ENCODE peak calls at places on chromosomes 7 and 10, in eight cellular contexts. H, Z, I, F, C, S, O and L are unnamed samples.

GRCh38 chr10:60968504-60968903 is 24.5 kb upstream of the RHOBTB1 start:
- DNase-seq in H (no peak), Z (no peak), I (no peak), F (no peak), C (no peak), S (no peak), O (no peak), L (no peak)

GRCh38 chr7:31695856-31696255 is 8.8 kb downstream of the PPP1R17 start:
- DNase-seq in H (no peak), Z (no peak), I (no peak), F (no peak), C (no peak), S (no peak), O (no peak), L (peak; percentile 50)

GRCh38 chr7:22576941-22577927 is 77.2 kb upstream of the STEAP1B start:
- DNase-seq in H (peak; percentile 50), Z (peak; percentile 71), I (peak; percentile 94), F (no peak), C (peak; percentile 88), S (peak; percentile 93), O (no peak), L (no peak)

GRCh38 chr7:27183682-27184341 is 1.2 kb downstream of the HOXA11 start:
- DNase-seq in H (no peak), Z (peak; percentile 55), I (no peak), F (no peak), C (no peak), S (no peak), O (no peak), L (no peak)

GRCh38 chr10:73907841-73908517 is 3.0 kb upstream of the PLAU start:
- DNase-seq in H (no peak), Z (peak; percentile 80), I (peak; percentile 36), F (no peak), C (peak; percentile 66), S (no peak), O (peak; percentile 44), L (peak; percentile 86)

GRCh38 chr10:46326066-46326465 is 39.3 kb downstream of the ANTXRL start:
- DNase-seq in H (no peak), Z (no peak), I (peak; percentile 15), F (no peak), C (no peak), S (no peak), O (no peak), L (no peak)

GRCh38 chr7:28155019-28155660 is 25.5 kb downstream of the JAZF1 start:
- DNase-seq in H (no peak), Z (no peak), I (no peak), F (no peak), C (no peak), S (no peak), O (no peak), L (no peak)

GRCh38 chr10:20768849-20769248 is 128.3 kb downstream of the NEBL start:
- DNase-seq in H (no peak), Z (no peak), I (peak; percentile 23), F (no peak), C (no peak), S (no peak), O (no peak), L (no peak)

GRCh38 chr7:149662591-149663095 is 110.7 kb downstream of the ZNF467 start:
- DNase-seq in H (no peak), Z (no peak), I (peak; percentile 70), F (peak; percentile 79), C (peak; percentile 49), S (no peak), O (peak; percentile 61), L (peak; percentile 67)

GRCh38 chr10:44464503-44464902 is 79.6 kb upstream of the CXCL12 start:
- DNase-seq in H (no peak), Z (no peak), I (no peak), F (no peak), C (no peak), S (no peak), O (no peak), L (no peak)
- TF ChIP-seq CTCF in H (no peak), Z (no peak), I (no peak), F (no peak), C (no peak), S (no peak), O (no peak), L (no peak)

GRCh38 chr10:91295346-91295745 is 74.9 kb downstream of the PCGF5 start:
- DNase-seq in H (no peak), Z (no peak), I (no peak), F (no peak), C (no peak), S (no peak), O (no peak), L (no peak)

GRCh38 chr10:91298224-91298862 is 77.9 kb downstream of the PCGF5 start:
- DNase-seq in H (peak; percentile 69), Z (peak; percentile 77), I (peak; percentile 69), F (peak; percentile 68), C (peak; percentile 64), S (peak; percentile 42), O (peak; percentile 65), L (no peak)

GRCh38 chr10:91300011-91300575 is 79.6 kb downstream of the PCGF5 start:
- DNase-seq in H (no peak), Z (no peak), I (no peak), F (no peak), C (no peak), S (no peak), O (no peak), L (no peak)

GRCh38 chr10:91294134-91294906 is 73.9 kb downstream of the PCGF5 start:
- DNase-seq in H (no peak), Z (no peak), I (no peak), F (no peak), C (no peak), S (no peak), O (no peak), L (no peak)

GRCh38 chr10:91296471-91296870 is 76.0 kb downstream of the PCGF5 start:
- DNase-seq in H (no peak), Z (no peak), I (peak; percentile 21), F (no peak), C (no peak), S (no peak), O (no peak), L (no peak)
- TF ChIP-seq CTCF in H (no peak), Z (no peak), I (no peak), F (no peak), C (peak; percentile 55), S (peak; percentile 35), O (no peak), L (no peak)

DNA sequence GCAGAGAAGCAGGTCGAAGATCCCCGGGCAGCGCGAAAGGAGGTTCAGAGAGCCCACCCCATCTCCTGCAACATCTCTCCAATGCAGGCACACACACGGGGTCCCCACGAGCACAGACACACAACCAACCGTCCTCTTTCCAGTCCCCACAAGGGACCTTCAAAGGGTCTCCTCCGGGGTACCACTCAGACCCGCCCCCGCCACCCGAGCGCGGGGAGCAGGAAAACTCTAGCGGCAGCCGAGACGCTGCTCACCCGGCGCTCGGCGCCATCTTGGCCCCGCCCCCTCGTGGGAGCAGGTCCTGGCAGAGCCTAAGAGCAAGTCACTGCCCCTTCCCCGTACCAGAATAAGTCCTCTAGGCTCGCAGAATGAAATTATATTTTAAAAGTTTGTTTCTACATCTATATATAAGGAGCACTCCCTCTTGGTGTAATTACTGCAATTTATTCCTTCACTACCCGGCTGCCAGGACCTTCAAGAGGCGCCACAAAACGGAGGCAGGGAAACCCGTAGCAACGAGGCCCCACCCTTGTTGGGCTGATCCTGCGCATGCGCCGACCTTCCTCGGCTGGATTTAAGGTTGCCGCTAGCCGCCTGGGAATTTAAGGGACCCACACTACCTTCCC is at the start of the genes CNPY4 and TAF6:
- DNase-seq in H (peak; percentile 96), Z (peak; percentile 97), I (peak; percentile 89), F (peak; percentile 95), C (peak; percentile 92), S (peak; percentile 74), O (peak; percentile 96), L (peak; percentile 93)
- TF ChIP-seq CTCF in H (no peak), Z (no peak), I (peak; percentile 5), F (no peak), C (no peak), S (no peak), O (peak; percentile 23), L (no peak)

GRCh38 chr7:142908921-142909870 is 23.7 kb upstream of the TRPV6 start:
- DNase-seq in H (no peak), Z (no peak), I (peak; percentile 67), F (no peak), C (no peak), S (no peak), O (no peak), L (peak; percentile 54)
- TF ChIP-seq CTCF in H (no peak), Z (no peak), I (peak; percentile 49), F (peak; percentile 14), C (no peak), S (peak; percentile 16), O (peak; percentile 17), L (peak; percentile 56)

DNA sequence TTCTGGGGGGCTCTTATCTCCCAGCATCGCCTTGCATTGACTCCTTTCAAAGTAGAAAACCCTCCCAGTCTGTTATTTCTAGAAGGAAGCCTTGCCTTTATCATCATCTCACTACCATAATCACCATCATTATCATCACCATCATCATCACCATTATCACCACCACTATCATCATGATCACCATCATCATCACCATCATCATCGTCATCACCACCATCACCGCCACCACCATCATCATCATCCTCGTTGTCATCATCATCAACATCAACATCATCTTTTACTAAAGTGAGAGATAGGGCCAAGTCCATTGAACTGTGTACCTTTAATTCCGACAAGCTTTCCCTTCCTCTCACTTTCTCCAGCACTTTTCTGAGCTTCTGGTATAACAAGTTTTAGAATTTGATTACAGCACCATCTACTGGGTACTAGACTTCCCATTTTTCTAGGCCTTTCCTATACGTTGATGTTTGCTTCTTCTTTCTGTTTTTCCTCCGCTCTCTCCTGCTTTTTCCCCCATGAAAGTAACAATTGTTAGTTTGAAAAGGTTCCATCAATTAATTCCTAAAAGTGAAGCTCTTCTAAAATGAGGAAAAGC is 226.4 kb downstream of the BUB3 start:
- DNase-seq in H (no peak), Z (no peak), I (peak; percentile 62), F (no peak), C (no peak), S (no peak), O (no peak), L (no peak)
- TF ChIP-seq CTCF in H (no peak), Z (no peak), I (peak; percentile 55), F (peak; percentile 35), C (no peak), S (peak; percentile 23), O (no peak), L (no peak)

GRCh38 chr7:130939285-130940095 is 205.5 kb upstream of the KLF14 start:
- DNase-seq in H (no peak), Z (no peak), I (no peak), F (no peak), C (no peak), S (no peak), O (no peak), L (no peak)
- TF ChIP-seq CTCF in H (no peak), Z (no peak), I (no peak), F (no peak), C (no peak), S (no peak), O (no peak), L (no peak)